ENCODE peak calls at places on chromosome 3, in eight cellular contexts. J is iris pigment epithelial cell, H is small intestine, X is NCI-H748 treated with DMSO at 0.1 percent for 48 hours, G is psoas muscle, M is choroid plexus epithelial cell, Y is tibial artery, C is Daoy. K is an unnamed sample.
A peak's percentile ranks its signal among the peaks of the same experiment; 100 is the strongest.

GRCh38 chr3:147356145-147356908 is 50.0 kb downstream of the ZIC4 start:
- DNase-seq in G (no peak), Y (no peak), J (no peak), M (no peak), H (no peak), C (no peak), X (no peak), K (no peak)

GRCh38 chr3:72265661-72266370 is 480.9 kb upstream of the PROK2 start:
- DNase-seq in C (no peak), G (no peak), Y (no peak), M (no peak), X (no peak), H (no peak), J (no peak), K (no peak)

GRCh38 chr3:136250862-136251460 is 821 bp downstream of the PCCB start:
- DNase-seq in G (peak; percentile 72), M (peak; percentile 56), J (peak; percentile 35), H (peak; percentile 58), C (peak; percentile 65), Y (peak; percentile 86), X (no peak), K (peak; percentile 46)

GRCh38 chr3:41711656-41712055 is 250.2 kb downstream of the ULK4 start:
- DNase-seq in H (no peak), J (peak; percentile 41), C (peak; percentile 13), Y (no peak), M (peak; percentile 85), G (no peak), X (no peak), K (no peak)

GRCh38 chr3:179071161-179071568 is 444 bp downstream of the ZMAT3 start:
- DNase-seq in Y (no peak), X (no peak), J (peak; percentile 64), C (no peak), G (no peak), M (peak; percentile 62), H (peak; percentile 6), K (no peak)

GRCh38 chr3:138786788-138787276 is 47.9 kb downstream of the PIK3CB start:
- DNase-seq in G (no peak), J (peak; percentile 91), H (no peak), C (no peak), M (peak; percentile 90), X (no peak), Y (no peak), K (no peak)

GRCh38 chr3:124520970-124521369 is 209.3 kb upstream of the UMPS start:
- DNase-seq in G (no peak), M (no peak), H (peak; percentile 9), X (peak; percentile 93), C (peak; percentile 24), Y (no peak), J (no peak), K (peak; percentile 48)

GRCh38 chr3:107927361-107928083 is 163.3 kb downstream of the CD47 start:
- DNase-seq in G (peak; percentile 72), J (peak; percentile 83), C (peak; percentile 82), X (peak; percentile 64), H (peak; percentile 58), Y (peak; percentile 77), M (peak; percentile 67), K (peak; percentile 53)

GRCh38 chr3:186520957-186521842 is 23.0 kb downstream of the CRYGS start:
- DNase-seq in J (no peak), X (no peak), G (no peak), M (no peak), H (no peak), C (no peak), Y (no peak), K (no peak)

GRCh38 chr3:119498188-119498987 is at the start of gene TIMMDC1:
- DNase-seq in Y (peak; percentile 98), C (peak; percentile 98), J (peak; percentile 98), G (peak; percentile 98), H (peak; percentile 99), M (peak; percentile 97), X (peak; percentile 82), K (peak; percentile 88)

GRCh38 chr3:160755776-160756304 is at the start of gene PPM1L:
- DNase-seq in G (peak; percentile 60), M (peak; percentile 23), H (peak; percentile 52), Y (peak; percentile 77), C (peak; percentile 72), J (peak; percentile 32), X (no peak), K (peak; percentile 67)

GRCh38 chr3:33211444-33211843 is 7.2 kb downstream of the SUSD5 start:
- DNase-seq in X (no peak), G (no peak), H (no peak), Y (peak; percentile 79), M (peak; percentile 89), C (peak; percentile 87), J (peak; percentile 94), K (no peak)

GRCh38 chr3:194082596-194083220 is 53.2 kb upstream of the HES1 start:
- DNase-seq in G (peak; percentile 68), H (no peak), J (peak; percentile 51), X (no peak), C (no peak), M (peak; percentile 48), Y (peak; percentile 54), K (no peak)

GRCh38 chr3:139455855-139456254 is 20.5 kb downstream of the RBP2 start:
- DNase-seq in G (no peak), H (peak; percentile 3), Y (no peak), M (peak; percentile 9), J (no peak), C (peak; percentile 15), X (no peak), K (no peak)

GRCh38 chr3:124854027-124854426 is 33.1 kb downstream of the ITGB5 start:
- DNase-seq in G (no peak), X (no peak), M (no peak), H (no peak), Y (no peak), J (no peak), C (no peak), K (no peak)

GRCh38 chr3:48141225-48142137 is 46.7 kb downstream of the CDC25A start:
- DNase-seq in M (no peak), H (no peak), C (no peak), Y (no peak), J (no peak), X (no peak), G (no peak), K (no peak)

GRCh38 chr3:49081429-49081828 is 12.4 kb downstream of the QRICH1 start:
- DNase-seq in M (no peak), G (no peak), X (no peak), C (no peak), Y (no peak), H (no peak), J (no peak), K (no peak)

GRCh38 chr3:12545473-12545791 is at the start of gene MKRN2OS:
- DNase-seq in X (no peak), J (peak; percentile 6), Y (no peak), G (no peak), H (peak; percentile 98), M (no peak), C (peak; percentile 14), K (no peak)

GRCh38 chr3:46701211-46701939 is at the start of gene TMIE:
- DNase-seq in J (no peak), H (no peak), M (no peak), G (peak; percentile 54), Y (no peak), C (no peak), X (no peak), K (no peak)

GRCh38 chr3:88742066-88742465 is 365.4 kb upstream of the EPHA3 start:
- DNase-seq in G (no peak), Y (no peak), H (no peak), X (no peak), M (peak; percentile 55), J (no peak), C (no peak), K (no peak)

GRCh38 chr3:17030956-17031652 is 146.3 kb downstream of the PLCL2 start:
- DNase-seq in J (no peak), G (no peak), C (no peak), Y (no peak), M (no peak), H (no peak), X (no peak), K (no peak)

GRCh38 chr3:99625643-99626414 is 12.6 kb upstream of the COL8A1 start:
- DNase-seq in Y (no peak), C (no peak), M (peak; percentile 52), X (no peak), G (no peak), H (no peak), J (peak; percentile 72), K (no peak)

GRCh38 chr3:187125319-187126031 is 13.8 kb downstream of the RPL39L start:
- DNase-seq in Y (no peak), C (no peak), J (no peak), H (no peak), X (no peak), M (no peak), G (no peak), K (no peak)

GRCh38 chr3:4866841-4867240 is 112.4 kb upstream of the BHLHE40 start:
- DNase-seq in X (peak; percentile 73), H (peak; percentile 80), J (peak; percentile 20), Y (no peak), C (no peak), M (peak; percentile 15), G (no peak), K (no peak)

GRCh38 chr3:149603126-149604074 is 54.4 kb downstream of the WWTR1 start:
- DNase-seq in M (peak; percentile 79), X (no peak), Y (no peak), J (peak; percentile 83), C (peak; percentile 75), H (no peak), G (no peak), K (no peak)

GRCh38 chr3:38479431-38480092 is 16.6 kb upstream of the EXOG start:
- DNase-seq in H (peak; percentile 72), X (peak; percentile 2), C (peak; percentile 48), J (peak; percentile 59), G (peak; percentile 66), M (peak; percentile 80), Y (peak; percentile 79), K (peak; percentile 0)

K was measured in NCI-H774.